ENCODE peak calls at places on chromosomes 1 and 21, in six cellular contexts. C, H, T, Y, Q and N are unnamed samples.

GRCh38 chr1:193480755-193481154 is 294.3 kb upstream of the B3GALT2 start:
- DNase-seq in H (no peak), Y (no peak), C (no peak), Q (no peak), T (no peak), N (no peak)

GRCh38 chr1:21468597-21468996 is 28.7 kb downstream of the NBPF3 start:
- DNase-seq in H (no peak), Y (no peak), T (no peak), Q (no peak), C (peak; percentile 28), N (no peak)

GRCh38 chr1:155326020-155326526 is 5.4 kb downstream of the RUSC1 start:
- DNase-seq in C (no peak), T (no peak), H (no peak), Y (no peak), Q (no peak), N (no peak)

GRCh38 chr1:231065510-231066241 is 25.6 kb upstream of the FAM89A start:
- DNase-seq in Q (no peak), C (no peak), Y (no peak), H (no peak), T (no peak), N (no peak)

GRCh38 chr1:34742667-34743270 is 12.1 kb upstream of the GJB5 start:
- DNase-seq in C (peak; percentile 97), H (peak; percentile 61), T (peak; percentile 91), Q (peak; percentile 51), Y (peak; percentile 17), N (peak; percentile 86)

GRCh38 chr1:34433099-34433498 is 256.4 kb downstream of the C1orf94 start:
- DNase-seq in Q (no peak), C (no peak), Y (no peak), T (no peak), H (no peak), N (no peak)

GRCh38 chr1:218521414-218522169 is 176.5 kb downstream of the TGFB2 start:
- DNase-seq in Q (no peak), T (no peak), Y (no peak), C (peak; percentile 65), H (peak; percentile 74), N (peak; percentile 60)

GRCh38 chr21:31283025-31283424 is 61.0 kb downstream of the TIAM1 start:
- DNase-seq in C (no peak), Q (peak; percentile 9), Y (no peak), T (no peak), H (no peak), N (no peak)

GRCh38 chr1:155309423-155310021 is 856 bp downstream of the FDPS start:
- DNase-seq in T (peak; percentile 80), C (no peak), Q (no peak), Y (no peak), H (no peak), N (no peak)

GRCh38 chr1:66464356-66464755 is 69.6 kb upstream of the SGIP1 start:
- DNase-seq in Y (no peak), C (no peak), Q (no peak), H (no peak), T (no peak), N (no peak)

GRCh38 chr1:101314244-101314643 is 77.4 kb downstream of the S1PR1 start:
- DNase-seq in T (no peak), C (no peak), Q (no peak), H (no peak), Y (no peak), N (no peak)

GRCh38 chr21:28639742-28640141 is 352.9 kb downstream of the LTN1 start:
- DNase-seq in C (no peak), Y (no peak), H (no peak), T (no peak), Q (no peak), N (peak; percentile 38)

GRCh38 chr1:17168480-17168878 is 36.4 kb upstream of the PADI1 start:
- DNase-seq in Q (no peak), T (no peak), Y (no peak), H (no peak), C (no peak), N (no peak)